ENCODE peak calls at places on chromosomes 7 and 10, in eight cellular contexts. J is AG08395, X is neural progenitor cell, F is Kasumi-1, D is lung, C is adrenal gland, B is cardiac muscle cell, H is GF-D8. T is an unnamed sample.

GRCh38 chr7:157149317-157149716 is 10.6 kb downstream of the UBE3C start:
- DNase-seq in J (no peak), X (no peak), F (no peak), D (no peak), C (no peak), B (no peak), H (no peak), T (no peak)

GRCh38 chr10:48467669-48468068 is 137.2 kb downstream of the ARHGAP22 start:
- DNase-seq in J (no peak), X (peak; percentile 17), F (no peak), D (no peak), C (peak; percentile 30), B (no peak), H (no peak), T (no peak)

GRCh38 chr7:151286148-151286547 is 37.7 kb upstream of the SMARCD3 start:
- DNase-seq in J (no peak), X (no peak), F (no peak), D (no peak), C (no peak), B (no peak), H (no peak), T (no peak)

GRCh38 chr10:15821046-15821683 is 39.1 kb downstream of the MINDY3 start:
- DNase-seq in J (peak; percentile 2), X (no peak), F (no peak), D (no peak), C (no peak), B (no peak), H (no peak), T (peak; percentile 41)

GRCh38 chr10:1379601-1380000 is 323.4 kb downstream of the WDR37 start:
- DNase-seq in J (no peak), X (peak; percentile 49), F (no peak), D (no peak), C (peak; percentile 15), B (no peak), H (no peak), T (no peak)

GRCh38 chr7:123410273-123410928 is 124.0 kb downstream of the IQUB start:
- DNase-seq in J (no peak), X (no peak), F (no peak), D (no peak), C (peak; percentile 51), B (peak; percentile 90), H (no peak), T (no peak)

GRCh38 chr7:92758796-92759431 is 77.5 kb downstream of the CDK6 start:
- DNase-seq in J (no peak), X (peak; percentile 43), F (no peak), D (no peak), C (no peak), B (no peak), H (no peak), T (no peak)

GRCh38 chr10:28367865-28368541 is 65.1 kb upstream of the MPP7 start:
- DNase-seq in J (no peak), X (no peak), F (peak; percentile 8), D (peak; percentile 36), C (no peak), B (no peak), H (no peak), T (no peak)

GRCh38 chr10:69497235-69497561 is 45.9 kb downstream of the TSPAN15 start:
- DNase-seq in J (no peak), X (no peak), F (no peak), D (no peak), C (no peak), B (no peak), H (no peak), T (no peak)

GRCh38 chr10:113961261-113961938 is 82.3 kb upstream of the ADRB1 start:
- DNase-seq in J (no peak), X (no peak), F (peak; percentile 97), D (no peak), C (no peak), B (no peak), H (peak; percentile 86), T (no peak)

GRCh38 chr10:96667401-96667800 is 52.9 kb downstream of the PIK3AP1 start:
- DNase-seq in J (no peak), X (no peak), F (no peak), D (no peak), C (no peak), B (no peak), H (no peak), T (no peak)

GRCh38 chr10:102775973-102776669 is 32.4 kb downstream of the WBP1L start:
- DNase-seq in J (peak; percentile 51), X (peak; percentile 57), F (peak; percentile 88), D (peak; percentile 44), C (peak; percentile 93), B (peak; percentile 92), H (no peak), T (no peak)

GRCh38 chr7:12729112-12729511 is 41.7 kb downstream of the ARL4A start:
- DNase-seq in J (peak; percentile 25), X (peak; percentile 55), F (peak; percentile 2), D (peak; percentile 52), C (peak; percentile 80), B (peak; percentile 80), H (no peak), T (no peak)

GRCh38 chr10:32315426-32315825 is 31.5 kb downstream of the EPC1 start:
- DNase-seq in J (no peak), X (no peak), F (no peak), D (no peak), C (no peak), B (no peak), H (no peak), T (no peak)

GRCh38 chr7:22730921-22731654 is 4.1 kb downstream of the IL6 start:
- DNase-seq in J (peak; percentile 78), X (no peak), F (no peak), D (no peak), C (no peak), B (peak; percentile 59), H (no peak), T (no peak)

GRCh38 chr10:43076876-43077420 is at the start of gene RET:
- DNase-seq in J (peak; percentile 34), X (peak; percentile 84), F (peak; percentile 41), D (no peak), C (peak; percentile 79), B (no peak), H (no peak), T (no peak)

GRCh38 chr7:33874943-33875342 is 30.4 kb upstream of the BMPER start:
- DNase-seq in J (peak; percentile 78), X (no peak), F (no peak), D (no peak), C (no peak), B (peak; percentile 93), H (no peak), T (peak; percentile 94)

GRCh38 chr10:49751636-49752510 is 10.2 kb downstream of the OGDHL start:
- DNase-seq in J (no peak), X (no peak), F (no peak), D (no peak), C (peak; percentile 39), B (no peak), H (no peak), T (no peak)

GRCh38 chr7:93715234-93715633 is 140.7 kb upstream of the CALCR start:
- DNase-seq in J (peak; percentile 46), X (peak; percentile 64), F (peak; percentile 63), D (peak; percentile 35), C (peak; percentile 62), B (peak; percentile 74), H (no peak), T (no peak)

GRCh38 chr10:75238182-75239180 is 2.7 kb upstream of the COMTD1 start:
- DNase-seq in J (no peak), X (no peak), F (no peak), D (no peak), C (no peak), B (no peak), H (no peak), T (no peak)

GRCh38 chr7:141571059-141571458 is 19.8 kb downstream of the AGK start:
- DNase-seq in J (no peak), X (no peak), F (no peak), D (no peak), C (no peak), B (no peak), H (no peak), T (no peak)

GRCh38 chr10:110425684-110426293 is 71.9 kb upstream of the DUSP5 start:
- DNase-seq in J (peak; percentile 91), X (no peak), F (no peak), D (no peak), C (no peak), B (peak; percentile 88), H (no peak), T (peak; percentile 90)

GRCh38 chr7:139618482-139619366 is 95.2 kb downstream of the CLEC2L start:
- DNase-seq in J (peak; percentile 71), X (peak; percentile 61), F (peak; percentile 74), D (peak; percentile 41), C (peak; percentile 75), B (peak; percentile 55), H (no peak), T (peak; percentile 17)

GRCh38 chr10:12348341-12348869 is 942 bp upstream of the CAMK1D start:
- DNase-seq in J (no peak), X (no peak), F (no peak), D (no peak), C (no peak), B (no peak), H (no peak), T (no peak)

GRCh38 chr7:112182749-112183148 is 23.4 kb downstream of the DOCK4 start:
- DNase-seq in J (no peak), X (no peak), F (no peak), D (no peak), C (no peak), B (no peak), H (no peak), T (no peak)

GRCh38 chr10:89122431-89123066 is 84.6 kb downstream of the CH25H start:
- DNase-seq in J (no peak), X (no peak), F (peak; percentile 44), D (no peak), C (no peak), B (no peak), H (no peak), T (no peak)

GRCh38 chr7:20598479-20599419 is 16.7 kb upstream of the ABCB5 start:
- DNase-seq in J (peak; percentile 58), X (peak; percentile 68), F (peak; percentile 42), D (no peak), C (no peak), B (peak; percentile 78), H (peak; percentile 40), T (peak; percentile 8)

GRCh38 chr7:2180081-2180480 is 52.7 kb downstream of the MAD1L1 start:
- DNase-seq in J (no peak), X (no peak), F (no peak), D (no peak), C (no peak), B (no peak), H (no peak), T (no peak)

GRCh38 chr7:80833289-80834104 is 85.4 kb downstream of the SEMA3C start:
- DNase-seq in J (peak; percentile 34), X (no peak), F (no peak), D (no peak), C (no peak), B (no peak), H (no peak), T (peak; percentile 32)

GRCh38 chr10:25349520-25349919 is 174.7 kb downstream of the GPR158 start:
- DNase-seq in J (no peak), X (no peak), F (no peak), D (no peak), C (no peak), B (no peak), H (no peak), T (no peak)

GRCh38 chr10:68558478-68558877 is 1.7 kb upstream of the TET1 start:
- DNase-seq in J (no peak), X (no peak), F (no peak), D (no peak), C (no peak), B (no peak), H (no peak), T (no peak)

GRCh38 chr10:33330543-33331019 is 3.9 kb downstream of the NRP1 start:
- DNase-seq in J (peak; percentile 71), X (peak; percentile 85), F (peak; percentile 88), D (peak; percentile 85), C (peak; percentile 94), B (peak; percentile 90), H (peak; percentile 23), T (no peak)

GRCh38 chr10:46223064-46223480 is 63.7 kb upstream of the ANTXRL start:
- DNase-seq in J (no peak), X (no peak), F (peak; percentile 17), D (no peak), C (no peak), B (no peak), H (no peak), T (no peak)

GRCh38 chr10:14573666-14574261 is 200.9 kb downstream of the FAM107B start:
- DNase-seq in J (peak; percentile 36), X (no peak), F (no peak), D (no peak), C (no peak), B (peak; percentile 38), H (no peak), T (peak; percentile 44)

T was measured in GM04503.